ENCODE peak calls at places on chromosomes 12 and 14, in five cellular contexts. B is Right ventricle myocardium superior, I is anterior cingulate cortex, U is NCI-H1048, L is Caki2. T is an unnamed sample.
A peak's percentile ranks its signal among the peaks of the same experiment; 100 is the strongest.

GRCh38 chr12:73585136-73585535 is 952.5 kb upstream of the ATXN7L3B start:
- DNase-seq in B (no peak), I (no peak), U (no peak), L (no peak), T (no peak)

GRCh38 chr14:35689000-35689460 is 120.1 kb downstream of the RALGAPA1 start:
- DNase-seq in B (no peak), I (no peak), U (no peak), L (no peak), T (no peak)

GRCh38 chr14:50830044-50830931 is 674 bp downstream of the NIN start:
- DNase-seq in B (peak; percentile 66), I (peak; percentile 29), U (no peak), L (peak; percentile 57), T (peak; percentile 56)

GRCh38 chr12:50579757-50580267 is 75.0 kb downstream of the DIP2B start:
- DNase-seq in B (no peak), I (no peak), U (no peak), L (peak; percentile 57), T (no peak)

GRCh38 chr12:17992002-17992656 is 97.9 kb downstream of the RERGL start:
- DNase-seq in B (no peak), I (no peak), U (peak; percentile 12), L (peak; percentile 26), T (peak; percentile 47)

GRCh38 chr14:36524220-36524837 is 4.3 kb upstream of the NKX2-1 start:
- DNase-seq in B (no peak), I (no peak), U (no peak), L (no peak), T (no peak)

GRCh38 chr14:96095581-96096476 is 56.7 kb downstream of the C14orf132 start:
- DNase-seq in B (no peak), I (no peak), U (no peak), L (peak; percentile 49), T (no peak)

GRCh38 chr14:103613517-103613916 is 15.5 kb upstream of the KLC1 start:
- DNase-seq in B (no peak), I (no peak), U (no peak), L (no peak), T (no peak)

GRCh38 chr12:46900734-46901463 is 75.1 kb upstream of the SLC38A4 start:
- DNase-seq in B (no peak), I (no peak), U (no peak), L (no peak), T (no peak)

GRCh38 chr12:101671157-101671791 is 26.2 kb upstream of the CHPT1 start:
- DNase-seq in B (no peak), I (no peak), U (no peak), L (no peak), T (no peak)

GRCh38 chr12:14874882-14875281 is 10.8 kb downstream of the MGP start:
- DNase-seq in B (no peak), I (no peak), U (no peak), L (no peak), T (no peak)

GRCh38 chr12:41223600-41223999 is 35.5 kb downstream of the PDZRN4 start:
- DNase-seq in B (no peak), I (no peak), U (no peak), L (no peak), T (no peak)

GRCh38 chr12:10331642-10332239 is 24.1 kb downstream of the KLRD1 start:
- DNase-seq in B (no peak), I (no peak), U (peak; percentile 17), L (peak; percentile 43), T (peak; percentile 63)

GRCh38 chr14:34387974-34388533 is 74.0 kb downstream of the SPTSSA start:
- DNase-seq in B (no peak), I (no peak), U (no peak), L (no peak), T (no peak)

GRCh38 chr12:113794774-113795173 is 171.4 kb downstream of the RBM19 start:
- DNase-seq in B (no peak), I (no peak), U (no peak), L (no peak), T (no peak)

GRCh38 chr12:117485984-117486839 is 124.8 kb upstream of the NOS1 start:
- DNase-seq in B (no peak), I (no peak), U (no peak), L (peak; percentile 91), T (no peak)

GRCh38 chr14:88005050-88005481 is at the start of gene GPR65:
- DNase-seq in B (no peak), I (no peak), U (no peak), L (no peak), T (no peak)

GRCh38 chr14:74686324-74686723 is 26.6 kb downstream of the AREL1 start:
- DNase-seq in B (no peak), I (no peak), U (no peak), L (no peak), T (no peak)

GRCh38 chr12:27934278-27934677 is 38.3 kb downstream of the PTHLH start:
- DNase-seq in B (no peak), I (no peak), U (no peak), L (no peak), T (no peak)

GRCh38 chr12:130375888-130376287 is 38.2 kb downstream of the PIWIL1 start:
- DNase-seq in B (no peak), I (no peak), U (no peak), L (no peak), T (no peak)

GRCh38 chr12:124397807-124398577 is 103.1 kb downstream of the RFLNA start:
- DNase-seq in B (no peak), I (no peak), U (no peak), L (no peak), T (no peak)

GRCh38 chr14:22493753-22494152 is 95.3 kb downstream of the DAD1 start:
- DNase-seq in B (no peak), I (no peak), U (no peak), L (no peak), T (no peak)

GRCh38 chr12:13534645-13535398 is 338.3 kb downstream of the EMP1 start:
- DNase-seq in B (peak; percentile 83), I (peak; percentile 51), U (no peak), L (peak; percentile 51), T (peak; percentile 81)

GRCh38 chr14:53384536-53384935 is 231.4 kb upstream of the DDHD1 start:
- DNase-seq in B (no peak), I (no peak), U (no peak), L (no peak), T (no peak)

GRCh38 chr12:104515899-104516298 is 59.2 kb downstream of the CHST11 start:
- DNase-seq in B (no peak), I (no peak), U (no peak), L (no peak), T (no peak)

GRCh38 chr14:76810953-76811400 is 1.7 kb downstream of the ANGEL1 start:
- DNase-seq in B (no peak), I (no peak), U (no peak), L (peak; percentile 2), T (peak; percentile 58)

GRCh38 chr12:38919191-38919590 is 13.8 kb upstream of the CPNE8 start:
- DNase-seq in B (no peak), I (peak; percentile 7), U (no peak), L (no peak), T (no peak)